ENCODE peak calls at places on chromosomes 6 and 20, in six cellular contexts. W, C, R, Q, O and K are unnamed samples.

GRCh38 chr20:61924211-61924857 is 141.3 kb downstream of the TAF4 start:
- DNase-seq in Q (no peak), O (no peak), R (no peak), W (no peak), C (no peak), K (no peak)

GRCh38 chr20:44714701-44715494 is at the start of gene CCN5:
- DNase-seq in Q (no peak), R (no peak), C (no peak), O (no peak), W (peak), K (no peak)

GRCh38 chr6:89669002-89669401 is 30.5 kb upstream of the LYRM2 start:
- DNase-seq in O (no peak), W (no peak), Q (no peak), R (no peak), C (no peak), K (peak)

GRCh38 chr6:43172127-43173007 is 1.3 kb downstream of the SRF start:
- DNase-seq in W (peak), Q (peak), C (peak), R (no peak), O (no peak), K (peak)

GRCh38 chr6:169240591-169241390 is 12.9 kb downstream of the THBS2 start:
- DNase-seq in O (no peak), Q (no peak), W (no peak), R (no peak), C (no peak), K (no peak)

GRCh38 chr6:79570802-79571367 is 33.7 kb upstream of the LCA5 start:
- DNase-seq in W (no peak), Q (no peak), R (no peak), C (no peak), O (no peak), K (no peak)

GRCh38 chr20:48405909-48406308 is 421.9 kb downstream of the PREX1 start:
- DNase-seq in W (no peak), Q (no peak), O (no peak), C (peak), R (no peak), K (peak)

GRCh38 chr6:139439278-139439813 is 64.9 kb upstream of the CITED2 start:
- DNase-seq in O (no peak), R (no peak), W (no peak), Q (no peak), C (no peak), K (no peak)

GRCh38 chr6:3294921-3295871 is 36.4 kb downstream of the PSMG4 start:
- DNase-seq in R (no peak), W (no peak), Q (no peak), O (no peak), C (no peak), K (peak)

GRCh38 chr6:107847844-107848802 is 24.0 kb upstream of the SCML4 start:
- DNase-seq in C (peak), Q (peak), W (peak), R (peak), O (peak), K (peak)

GRCh38 chr20:59920944-59921343 is 12.5 kb downstream of the SYCP2 start:
- DNase-seq in Q (no peak), O (no peak), R (no peak), W (no peak), C (no peak), K (no peak)

GRCh38 chr6:21595265-21595950 is 1.9 kb downstream of the SOX4 start:
- DNase-seq in R (no peak), Q (no peak), C (peak), W (no peak), O (no peak), K (peak)

GRCh38 chr6:139230421-139230840 is 61.4 kb downstream of the TXLNB start:
- DNase-seq in C (no peak), R (no peak), O (no peak), W (peak), Q (peak), K (peak)

GRCh38 chr20:59157961-59158541 is 5.6 kb upstream of the ZNF831 start:
- DNase-seq in O (no peak), W (no peak), R (no peak), Q (no peak), C (no peak), K (no peak)

GRCh38 chr6:90885611-90886056 is 298.8 kb upstream of the MAP3K7 start:
- DNase-seq in R (no peak), Q (no peak), W (no peak), C (no peak), O (no peak), K (peak)

GRCh38 chr20:56875052-56875663 is 246.1 kb downstream of the TFAP2C start:
- DNase-seq in W (peak), R (no peak), O (no peak), C (no peak), Q (no peak), K (peak)

GRCh38 chr20:50982372-50982771 is 23.8 kb downstream of the MOCS3 start:
- DNase-seq in R (no peak), Q (no peak), W (no peak), O (no peak), C (peak), K (no peak)

GRCh38 chr6:55913213-55914195 is 38.1 kb upstream of the BMP5 start:
- DNase-seq in Q (no peak), R (no peak), O (no peak), W (no peak), C (no peak), K (peak)

GRCh38 chr6:25277401-25277800 is 1.8 kb upstream of the CARMIL1 start:
- DNase-seq in R (no peak), Q (no peak), C (no peak), W (no peak), O (no peak), K (no peak)

GRCh38 chr6:83509416-83509815 is 2.9 kb upstream of the PRSS35 start:
- DNase-seq in C (no peak), R (no peak), W (no peak), Q (no peak), O (no peak), K (no peak)

GRCh38 chr20:19945732-19946670 is 71.2 kb upstream of the NAA20 start:
- DNase-seq in R (no peak), C (no peak), W (no peak), O (no peak), Q (no peak), K (no peak)

GRCh38 chr6:131290955-131291354 is 155.7 kb downstream of the AKAP7 start:
- DNase-seq in W (no peak), C (no peak), O (no peak), Q (no peak), R (no peak), K (peak)

GRCh38 chr6:111027219-111027618 is 45.4 kb downstream of the RPF2 start:
- DNase-seq in C (no peak), O (no peak), R (no peak), Q (no peak), W (no peak), K (no peak)

GRCh38 chr20:31845300-31845863 is at the start of gene FOXS1:
- DNase-seq in W (no peak), Q (no peak), O (no peak), R (no peak), C (no peak), K (peak)

GRCh38 chr20:44526129-44526528 is 4.3 kb upstream of the SERINC3 start:
- DNase-seq in C (no peak), R (no peak), O (no peak), Q (no peak), W (no peak), K (peak)